ENCODE peak calls at places on chromosomes 16 and 17, in nine cellular contexts. P is pancreas, L is breast epithelium, Q is mammary epithelial cell, Z is AG04450, U is PC-9, A is thyroid gland, N is fibroblast of mammary gland, O is lower lobe of right lung. D is an unnamed sample.

GRCh38 chr17:65039349-65039988 is 17.1 kb downstream of the GNA13 start:
- DNase-seq in P (no peak), L (no peak), Q (peak), Z (no peak), U (peak), A (no peak), N (no peak), O (no peak), D (no peak)

GRCh38 chr16:67415872-67416793 is at the start of gene ZDHHC1:
- DNase-seq in P (peak), L (peak), Q (peak), Z (no peak), U (no peak), A (peak), N (peak), O (peak), D (peak)

GRCh38 chr17:5694507-5694906 is 110.2 kb upstream of the NLRP1 start:
- DNase-seq in P (no peak), L (no peak), Q (no peak), Z (no peak), U (no peak), A (peak), N (no peak), O (no peak), D (no peak)

GRCh38 chr17:4329838-4330237 is 36.6 kb downstream of the UBE2G1 start:
- DNase-seq in P (no peak), L (no peak), Q (peak), Z (peak), U (peak), A (no peak), N (peak), O (no peak), D (peak)

GRCh38 chr17:39769974-39770587 is 32.3 kb downstream of the GRB7 start:
- DNase-seq in P (no peak), L (no peak), Q (peak), Z (peak), U (peak), A (no peak), N (peak), O (no peak), D (no peak)

GRCh38 chr16:50296807-50297206 is 30.5 kb downstream of the ADCY7 start:
- DNase-seq in P (peak), L (no peak), Q (no peak), Z (no peak), U (no peak), A (no peak), N (no peak), O (no peak), D (no peak)

GRCh38 chr17:78664476-78665384 is 87.5 kb upstream of the DNAH17 start:
- DNase-seq in P (no peak), L (no peak), Q (no peak), Z (no peak), U (no peak), A (no peak), N (peak), O (no peak), D (peak)

GRCh38 chr17:57549996-57550395 is 195.1 kb downstream of the CCDC182 start:
- DNase-seq in P (no peak), L (no peak), Q (no peak), Z (no peak), U (no peak), A (no peak), N (no peak), O (no peak), D (no peak)

GRCh38 chr17:40551874-40552768 is 13.2 kb downstream of the CCR7 start:
- DNase-seq in P (peak), L (no peak), Q (no peak), Z (peak), U (no peak), A (no peak), N (peak), O (peak), D (peak)

GRCh38 chr16:86363057-86363490 is 147.3 kb upstream of the FOXF1 start:
- DNase-seq in P (no peak), L (no peak), Q (peak), Z (peak), U (no peak), A (no peak), N (peak), O (no peak), D (peak)

GRCh38 chr16:66886346-66886745 is 6.0 kb downstream of the PDP2 start:
- DNase-seq in P (no peak), L (no peak), Q (no peak), Z (no peak), U (peak), A (no peak), N (no peak), O (no peak), D (no peak)

GRCh38 chr17:48625502-48626201 is 506 bp downstream of the HOXB9 start:
- DNase-seq in P (no peak), L (no peak), Q (peak), Z (no peak), U (peak), A (peak), N (no peak), O (no peak), D (no peak)

GRCh38 chr17:48429156-48429555 is 858 bp downstream of the SKAP1 start:
- DNase-seq in P (no peak), L (no peak), Q (no peak), Z (no peak), U (no peak), A (no peak), N (no peak), O (no peak), D (no peak)

GRCh38 chr17:80527016-80527645 is 17.5 kb upstream of the RPTOR start:
- DNase-seq in P (no peak), L (no peak), Q (peak), Z (no peak), U (no peak), A (no peak), N (no peak), O (no peak), D (no peak)

GRCh38 chr17:37388266-37388665 is 12.5 kb downstream of the C17orf78 start:
- DNase-seq in P (no peak), L (no peak), Q (peak), Z (no peak), U (no peak), A (no peak), N (peak), O (no peak), D (peak)

GRCh38 chr16:79991918-79992317 is 391.4 kb upstream of the MAF start:
- DNase-seq in P (no peak), L (no peak), Q (no peak), Z (no peak), U (no peak), A (no peak), N (no peak), O (no peak), D (no peak)

GRCh38 chr16:79993810-79994209 is 393.3 kb upstream of the MAF start:
- DNase-seq in P (no peak), L (no peak), Q (no peak), Z (no peak), U (no peak), A (no peak), N (no peak), O (no peak), D (no peak)

GRCh38 chr16:79994413-79994812 is 393.9 kb upstream of the MAF start:
- DNase-seq in P (no peak), L (no peak), Q (no peak), Z (no peak), U (no peak), A (no peak), N (no peak), O (no peak), D (no peak)

GRCh38 chr16:79988089-79988488 is 387.6 kb upstream of the MAF start:
- DNase-seq in P (no peak), L (no peak), Q (no peak), Z (no peak), U (no peak), A (no peak), N (no peak), O (no peak), D (no peak)

GRCh38 chr16:79988721-79989220 is 388.2 kb upstream of the MAF start:
- DNase-seq in P (no peak), L (no peak), Q (no peak), Z (no peak), U (no peak), A (no peak), N (no peak), O (no peak), D (no peak)
- TF ChIP-seq CTCF in P (no peak), L (no peak), Q (no peak), Z (no peak), U (no peak), A (no peak), N (no peak), O (no peak), D (no peak)

GRCh38 chr17:82239401-82239925 is 10.6 kb downstream of the SLC16A3 start:
- DNase-seq in P (peak), L (no peak), Q (no peak), Z (no peak), U (no peak), A (peak), N (no peak), O (peak), D (no peak)

GRCh38 chr17:82237083-82237745 is 8.4 kb downstream of the SLC16A3 start:
- DNase-seq in P (peak), L (no peak), Q (no peak), Z (no peak), U (no peak), A (peak), N (no peak), O (peak), D (no peak)

GRCh38 chr17:82236142-82236971 is 7.5 kb downstream of the SLC16A3 start:
- DNase-seq in P (peak), L (no peak), Q (peak), Z (no peak), U (no peak), A (peak), N (peak), O (peak), D (peak)

GRCh38 chr17:82238562-82239201 is 9.8 kb downstream of the SLC16A3 start:
- DNase-seq in P (peak), L (peak), Q (peak), Z (no peak), U (no peak), A (peak), N (peak), O (peak), D (peak)

GRCh38 chr17:82237746-82238561 is 9.1 kb downstream of the SLC16A3 start:
- DNase-seq in P (peak), L (no peak), Q (no peak), Z (no peak), U (no peak), A (no peak), N (no peak), O (peak), D (no peak)
- H3K4me3 ChIP-seq in P (no peak), L (no peak), Q (no peak), Z (no peak), U (no peak), A (peak), N (no peak), O (peak), D (no peak)

GRCh38 chr16:23801387-23801786 is 34.4 kb upstream of the PRKCB start:
- DNase-seq in P (peak), L (peak), Q (peak), Z (peak), U (no peak), A (peak), N (peak), O (peak), D (peak)
- TF ChIP-seq CTCF in P (peak), L (peak), Q (peak), Z (peak), U (peak), A (peak), N (peak), O (peak), D (peak)

GRCh38 chr16:69514366-69514765 is 51.4 kb upstream of the NFAT5 start:
- DNase-seq in P (no peak), L (no peak), Q (peak), Z (no peak), U (peak), A (no peak), N (no peak), O (no peak), D (no peak)
- H3K4me3 ChIP-seq in P (no peak), L (no peak), Q (no peak), Z (no peak), U (peak), A (no peak), N (no peak), O (no peak), D (no peak)

GRCh38 chr16:75804368-75804767 is 78.1 kb upstream of the CPHXL start:
- DNase-seq in P (no peak), L (no peak), Q (no peak), Z (no peak), U (no peak), A (no peak), N (no peak), O (no peak), D (no peak)

GRCh38 chr16:75798714-75799113 is 72.4 kb upstream of the CPHXL start:
- DNase-seq in P (no peak), L (no peak), Q (no peak), Z (no peak), U (no peak), A (no peak), N (no peak), O (no peak), D (no peak)

GRCh38 chr16:75803753-75804152 is 77.5 kb upstream of the CPHXL start:
- DNase-seq in P (no peak), L (no peak), Q (no peak), Z (no peak), U (no peak), A (no peak), N (no peak), O (no peak), D (no peak)

GRCh38 chr16:75805946-75806345 is 79.7 kb upstream of the CPHXL start:
- DNase-seq in P (no peak), L (no peak), Q (no peak), Z (no peak), U (no peak), A (no peak), N (no peak), O (no peak), D (no peak)

GRCh38 chr16:75801307-75801706 is 75.0 kb upstream of the CPHXL start:
- DNase-seq in P (no peak), L (no peak), Q (no peak), Z (no peak), U (no peak), A (no peak), N (peak), O (no peak), D (no peak)
- TF ChIP-seq CTCF in P (no peak), L (no peak), Q (peak), Z (peak), U (peak), A (no peak), N (peak), O (no peak), D (no peak)

D was measured in fibroblast of pulmonary artery.